ENCODE peak calls at places on chromosomes 13 and 19, in four cellular contexts. O is adrenal gland, H is nucleus accumbens, F is memory B cell. E is an unnamed sample.

GRCh38 chr19:28746486-28746885 is 466.5 kb downstream of the UQCRFS1 start:
- DNase-seq in F (no peak), O (no peak), H (no peak), E (no peak)

GRCh38 chr13:51067376-51068125 is 43.5 kb downstream of the C13orf42 start:
- DNase-seq in H (no peak), F (no peak), O (no peak), E (no peak)

GRCh38 chr13:99931462-99931861 is 40.1 kb downstream of the ZIC5 start:
- DNase-seq in F (no peak), H (no peak), O (no peak), E (no peak)

GRCh38 chr19:2247433-2248101 is 1.6 kb upstream of the AMH start:
- DNase-seq in F (no peak), O (no peak), H (no peak), E (no peak)

GRCh38 chr13:26406791-26407190 is 150.7 kb upstream of the WASF3 start:
- DNase-seq in H (no peak), F (no peak), O (no peak), E (no peak)

GRCh38 chr13:44364601-44365000 is 9.0 kb upstream of the SERP2 start:
- DNase-seq in O (no peak), F (no peak), H (no peak), E (no peak)

GRCh38 chr13:36219883-36220282 is 5.5 kb upstream of the SOHLH2 start:
- DNase-seq in F (no peak), O (no peak), H (no peak), E (no peak)

GRCh38 chr13:38637576-38637975 is 49.3 kb upstream of the FREM2 start:
- DNase-seq in F (no peak), H (no peak), O (no peak), E (no peak)

GRCh38 chr19:39951686-39952085 is 17.3 kb upstream of the FCGBP start:
- DNase-seq in O (peak), H (no peak), F (no peak), E (no peak)

GRCh38 chr19:37990362-37990761 is 83.4 kb downstream of the SIPA1L3 start:
- DNase-seq in O (no peak), H (no peak), F (no peak), E (no peak)

GRCh38 chr13:50677687-50678463 is 165.6 kb downstream of the DLEU7 start:
- DNase-seq in O (no peak), F (no peak), H (no peak), E (no peak)

GRCh38 chr13:100333141-100333540 is 244.2 kb downstream of the PCCA start:
- DNase-seq in F (no peak), H (no peak), O (no peak), E (no peak)

GRCh38 chr13:106302011-106302410 is 233.5 kb downstream of the EFNB2 start:
- DNase-seq in F (no peak), O (no peak), H (no peak), E (no peak)

GRCh38 chr19:52138614-52139290 is 986 bp downstream of the ZNF616 start:
- DNase-seq in H (no peak), O (peak), F (no peak), E (no peak)

GRCh38 chr19:2613507-2614295 is 88.8 kb downstream of the GNG7 start:
- DNase-seq in O (no peak), H (no peak), F (no peak), E (peak)

GRCh38 chr19:37997911-37998344 is 90.9 kb downstream of the SIPA1L3 start:
- DNase-seq in H (no peak), F (no peak), O (peak), E (no peak)